ENCODE peak calls at places on chromosomes 1 and 21, in seven cellular contexts. X is aorta; G is NCI-H1048; U is ureter; I is stimulated activated CD8-positive, alpha-beta memory T cell treated with anti-CD3 and anti-CD28 coated beads, Interleukin-15, amount 100 ng/mL, for 4 hours; B is neural progenitor cell; P is mucosa of descending colon. A is an unnamed sample.

GRCh38 chr1:231861541-231862481 is 235.2 kb downstream of the DISC1 start:
- DNase-seq in B (no peak), I (no peak), X (no peak), U (no peak), G (no peak), P (no peak), A (no peak)

GRCh38 chr1:244237445-244237844 is 186.4 kb downstream of the ZBTB18 start:
- DNase-seq in P (no peak), I (no peak), X (no peak), G (no peak), U (no peak), B (no peak), A (no peak)

GRCh38 chr1:32125313-32125712 is 17.5 kb downstream of the KPNA6 start:
- DNase-seq in P (no peak), X (no peak), B (no peak), G (no peak), U (no peak), I (no peak), A (no peak)

GRCh38 chr1:205455581-205456382 is at the start of gene BLACAT1:
- DNase-seq in B (peak; percentile 58), U (no peak), G (no peak), P (no peak), X (no peak), I (no peak), A (no peak)

GRCh38 chr1:41359211-41360073 is 1.8 kb upstream of the FOXO6 start:
- DNase-seq in P (peak; percentile 46), U (peak; percentile 50), X (peak; percentile 83), I (no peak), B (peak; percentile 1), G (no peak), A (no peak)

GRCh38 chr1:50697440-50698421 is 262.3 kb downstream of the FAF1 start:
- DNase-seq in P (no peak), X (no peak), B (no peak), G (no peak), U (no peak), I (no peak), A (peak; percentile 95)

GRCh38 chr1:79732950-79733349 is 726.4 kb upstream of the ADGRL4 start:
- DNase-seq in X (no peak), G (no peak), U (no peak), B (no peak), I (no peak), P (no peak), A (no peak)

GRCh38 chr1:176479920-176480319 is 16.9 kb downstream of the PAPPA2 start:
- DNase-seq in P (no peak), U (no peak), X (no peak), I (no peak), B (peak; percentile 53), G (no peak), A (no peak)

GRCh38 chr1:36761073-36761472 is 273.2 kb downstream of the GRIK3 start:
- DNase-seq in P (no peak), B (no peak), G (no peak), X (no peak), I (no peak), U (no peak), A (no peak)

GRCh38 chr1:185499986-185500626 is 183.1 kb upstream of the IVNS1ABP start:
- DNase-seq in P (no peak), I (no peak), U (no peak), G (no peak), X (no peak), B (no peak), A (no peak)

GRCh38 chr1:27634166-27634981 is 611 bp downstream of the FGR start:
- DNase-seq in G (no peak), X (no peak), P (peak; percentile 60), B (peak; percentile 45), I (no peak), U (no peak), A (no peak)

GRCh38 chr1:205983925-205984725 is 19.1 kb downstream of the RAB7B start:
- DNase-seq in U (peak; percentile 82), G (no peak), X (peak; percentile 81), B (peak; percentile 79), I (no peak), P (peak; percentile 64), A (peak; percentile 83)

GRCh38 chr1:243708210-243708609 is 141.8 kb downstream of the AKT3 start:
- DNase-seq in X (no peak), U (no peak), G (no peak), I (no peak), P (no peak), B (no peak), A (no peak)

GRCh38 chr1:246680180-246680579 is 44.0 kb upstream of the SCCPDH start:
- DNase-seq in P (no peak), G (no peak), B (no peak), U (no peak), I (no peak), X (no peak), A (no peak)

GRCh38 chr1:226862900-226863299 is 7.5 kb upstream of the PSEN2 start:
- DNase-seq in G (no peak), I (no peak), P (no peak), U (no peak), X (no peak), B (no peak), A (no peak)

GRCh38 chr1:34889705-34890104 is 30.2 kb upstream of the SMIM12 start:
- DNase-seq in P (no peak), B (no peak), I (no peak), G (no peak), U (no peak), X (no peak), A (no peak)

GRCh38 chr1:53641481-53642214 is 97.3 kb downstream of the GLIS1 start:
- DNase-seq in X (peak; percentile 24), U (no peak), G (no peak), B (no peak), I (no peak), P (no peak), A (no peak)

GRCh38 chr1:235834620-235835019 is 32.1 kb downstream of the LYST start:
- DNase-seq in U (no peak), P (no peak), I (no peak), B (no peak), X (no peak), G (no peak), A (no peak)

GRCh38 chr1:220325306-220325995 is 53.2 kb upstream of the RAB3GAP2 start:
- DNase-seq in X (no peak), G (no peak), I (no peak), B (no peak), P (no peak), U (no peak), A (no peak)

GRCh38 chr1:56326056-56326455 is 253.3 kb downstream of the PLPP3 start:
- DNase-seq in P (no peak), B (no peak), G (no peak), X (no peak), I (no peak), U (no peak), A (no peak)

GRCh38 chr1:66505671-66506392 is 28.1 kb upstream of the SGIP1 start:
- DNase-seq in U (no peak), I (no peak), X (peak; percentile 24), B (no peak), P (no peak), G (no peak), A (no peak)

GRCh38 chr1:8915446-8915845 is 30.2 kb upstream of the CA6 start:
- DNase-seq in U (no peak), P (no peak), I (no peak), G (no peak), B (peak; percentile 68), X (no peak), A (no peak)

GRCh38 chr21:25036775-25037174 is 570.5 kb downstream of the MRPL39 start:
- DNase-seq in G (no peak), U (no peak), P (no peak), I (no peak), B (no peak), X (no peak), A (no peak)

GRCh38 chr1:11151854-11152612 is 37.1 kb upstream of the ANGPTL7 start:
- DNase-seq in I (no peak), U (no peak), X (no peak), P (no peak), G (no peak), B (no peak), A (no peak)

GRCh38 chr21:45499970-45500575 is 42.2 kb downstream of the SLC19A1 start:
- DNase-seq in G (no peak), I (no peak), P (peak; percentile 13), B (no peak), U (no peak), X (peak; percentile 21), A (no peak)

GRCh38 chr1:32263744-32264143 is 12.7 kb downstream of the LCK start:
- DNase-seq in U (no peak), G (no peak), P (no peak), B (no peak), I (no peak), X (no peak), A (no peak)

GRCh38 chr1:77825356-77825709 is 45.9 kb downstream of the MIGA1 start:
- DNase-seq in B (peak; percentile 54), X (no peak), I (no peak), U (no peak), G (no peak), P (no peak), A (no peak)

GRCh38 chr1:235307158-235308124 is 20.5 kb downstream of the ARID4B start:
- DNase-seq in G (no peak), I (no peak), X (no peak), B (no peak), U (no peak), P (no peak), A (no peak)

GRCh38 chr1:214379254-214379970 is 98.5 kb downstream of the SMYD2 start:
- DNase-seq in G (no peak), I (no peak), X (no peak), B (no peak), U (no peak), P (no peak), A (no peak)

GRCh38 chr21:18369115-18369514 is 34.5 kb downstream of the TMPRSS15 start:
- DNase-seq in I (no peak), G (no peak), X (no peak), P (no peak), U (no peak), B (peak; percentile 61), A (peak; percentile 40)

GRCh38 chr1:63414691-63415090 is 47.3 kb downstream of the ALG6 start:
- DNase-seq in U (no peak), P (no peak), G (no peak), B (no peak), I (no peak), X (no peak), A (no peak)

GRCh38 chr1:172588296-172589291 is 55.6 kb downstream of the SUCO start:
- DNase-seq in P (no peak), G (no peak), B (no peak), X (peak; percentile 50), U (no peak), I (no peak), A (no peak)

GRCh38 chr21:35637431-35637830 is 422.9 kb downstream of the SETD4 start:
- DNase-seq in G (no peak), X (no peak), P (no peak), B (no peak), U (no peak), I (no peak), A (no peak)

GRCh38 chr1:109906160-109906838 is 4.3 kb upstream of the CSF1 start:
- DNase-seq in U (no peak), P (no peak), X (no peak), B (no peak), I (peak; percentile 51), G (no peak), A (no peak)

GRCh38 chr1:165598676-165599059 is 32.4 kb upstream of the MGST3 start:
- DNase-seq in G (no peak), P (no peak), X (no peak), U (no peak), I (no peak), B (no peak), A (no peak)

GRCh38 chr1:26138974-26139558 is 19.8 kb upstream of the FAM110D start:
- DNase-seq in I (no peak), B (no peak), G (no peak), U (no peak), X (no peak), P (no peak), A (no peak)

GRCh38 chr1:236185687-236186086 is 43.3 kb downstream of the GPR137B start:
- DNase-seq in X (no peak), G (no peak), P (no peak), U (no peak), B (no peak), I (no peak), A (no peak)

GRCh38 chr1:3698660-3699408 is 46.5 kb downstream of the TP73 start:
- DNase-seq in B (no peak), U (peak; percentile 61), P (no peak), G (no peak), X (no peak), I (no peak), A (no peak)